ENCODE peak calls at places on chromosome 14, in eight cellular contexts. A is RWPE1, O is left ventricle myocardium inferior, V is HCT116, C is breast epithelium, E is adrenal gland, I is right lobe of liver, N is dorsolateral prefrontal cortex. Z is an unnamed sample.

GRCh38 chr14:67762051-67762450 is 54.3 kb downstream of the ZFYVE26 start:
- DNase-seq in A (no peak), V (no peak), O (no peak), E (no peak), C (no peak), I (no peak), N (no peak), Z (no peak)

GRCh38 chr14:96958057-96958456 is 160.9 kb downstream of the VRK1 start:
- DNase-seq in N (no peak), O (no peak), C (no peak), I (no peak), A (peak), E (no peak), V (no peak), Z (no peak)

GRCh38 chr14:64510825-64511679 is 6.5 kb downstream of the ZBTB1 start:
- DNase-seq in E (peak), C (peak), O (no peak), N (peak), V (peak), A (no peak), I (no peak), Z (peak)

GRCh38 chr14:76081642-76082041 is 70.1 kb upstream of the GPATCH2L start:
- DNase-seq in A (no peak), I (no peak), N (no peak), V (no peak), O (no peak), E (no peak), C (no peak), Z (no peak)

GRCh38 chr14:22561661-22562579 is 27.1 kb downstream of the DAD1 start:
- DNase-seq in A (no peak), V (no peak), O (no peak), C (no peak), N (no peak), E (no peak), I (no peak), Z (no peak)

GRCh38 chr14:96225745-96226151 is 21.1 kb downstream of the BDKRB2 start:
- DNase-seq in A (peak), N (no peak), C (no peak), O (peak), V (no peak), E (no peak), I (no peak), Z (no peak)

GRCh38 chr14:63524537-63525155 is 18.5 kb downstream of the PPP2R5E start:
- DNase-seq in V (no peak), O (no peak), A (no peak), I (no peak), C (no peak), E (no peak), N (no peak), Z (no peak)

GRCh38 chr14:32934891-32935633 is 3.6 kb upstream of the NPAS3 start:
- DNase-seq in N (no peak), A (no peak), O (no peak), I (no peak), E (peak), C (no peak), V (no peak), Z (no peak)

GRCh38 chr14:38507299-38507698 is 251.4 kb upstream of the CLEC14A start:
- DNase-seq in V (no peak), E (no peak), N (no peak), A (no peak), O (no peak), I (no peak), C (no peak), Z (no peak)

GRCh38 chr14:85102591-85102990 is 427.4 kb upstream of the FLRT2 start:
- DNase-seq in N (no peak), O (no peak), A (no peak), V (no peak), E (no peak), C (no peak), I (no peak), Z (no peak)

GRCh38 chr14:58299665-58300202 is 1.4 kb downstream of the ARID4A start:
- DNase-seq in N (peak), V (no peak), O (no peak), I (no peak), E (no peak), C (no peak), A (no peak), Z (no peak)

GRCh38 chr14:34029921-34030334 is 79.1 kb upstream of the EGLN3 start:
- DNase-seq in N (no peak), C (no peak), O (peak), I (no peak), V (no peak), E (no peak), A (no peak), Z (peak)

GRCh38 chr14:97219356-97220017 is 422.3 kb downstream of the VRK1 start:
- DNase-seq in I (no peak), N (no peak), A (no peak), V (no peak), E (no peak), C (no peak), O (no peak), Z (no peak)

GRCh38 chr14:74552623-74553022 is 59.1 kb downstream of the ISCA2 start:
- DNase-seq in O (peak), E (peak), N (no peak), I (peak), V (no peak), A (no peak), C (no peak), Z (peak)

GRCh38 chr14:98953544-98954346 is 318.3 kb downstream of the BCL11B start:
- DNase-seq in V (no peak), O (no peak), A (peak), C (peak), E (peak), I (peak), N (no peak), Z (peak)

GRCh38 chr14:102878970-102879460 is 43.4 kb upstream of the AMN start:
- DNase-seq in C (no peak), E (no peak), V (no peak), O (no peak), I (no peak), A (no peak), N (no peak), Z (no peak)

GRCh38 chr14:78232666-78233065 is 62.5 kb downstream of the NRXN3 start:
- DNase-seq in C (no peak), E (no peak), I (no peak), A (no peak), V (no peak), N (no peak), O (no peak), Z (no peak)

GRCh38 chr14:21026988-21027315 is 2.1 kb upstream of the NDRG2 start:
- DNase-seq in O (no peak), N (no peak), E (peak), I (no peak), A (no peak), C (no peak), V (no peak), Z (no peak)

GRCh38 chr14:99009875-99010274 is 262.1 kb downstream of the BCL11B start:
- DNase-seq in A (no peak), E (no peak), C (no peak), V (no peak), O (no peak), N (no peak), I (no peak), Z (no peak)

GRCh38 chr14:34461334-34462131 is 507 bp downstream of the SPTSSA start:
- DNase-seq in I (peak), E (peak), O (peak), A (peak), N (peak), V (peak), C (peak), Z (peak)

GRCh38 chr14:58904771-58905170 is 267.0 kb downstream of the DACT1 start:
- DNase-seq in N (no peak), O (no peak), E (no peak), V (no peak), A (no peak), I (no peak), C (no peak), Z (no peak)

GRCh38 chr14:69088523-69089445 is 64.1 kb downstream of the DCAF5 start:
- DNase-seq in E (no peak), V (no peak), I (no peak), A (peak), C (peak), O (no peak), N (no peak), Z (no peak)

GRCh38 chr14:83520837-83521236 is 1987.2 kb upstream of the SEL1L start:
- DNase-seq in A (no peak), C (no peak), N (no peak), O (no peak), I (no peak), V (no peak), E (no peak), Z (no peak)

GRCh38 chr14:99261916-99262787 is 9.8 kb downstream of the BCL11B start:
- DNase-seq in N (no peak), V (no peak), O (no peak), C (no peak), A (no peak), E (no peak), I (no peak), Z (no peak)

GRCh38 chr14:92582706-92583452 is 69.3 kb downstream of the RIN3 start:
- DNase-seq in E (no peak), C (no peak), O (no peak), N (peak), A (no peak), I (no peak), V (no peak), Z (no peak)

GRCh38 chr14:81416233-81416927 is 16.3 kb upstream of the STON2 start:
- DNase-seq in I (no peak), O (no peak), N (no peak), C (no peak), V (no peak), E (peak), A (no peak), Z (no peak)

GRCh38 chr14:24258548-24259265 is 4.3 kb downstream of the TGM1 start:
- DNase-seq in E (no peak), N (peak), A (no peak), I (no peak), V (no peak), C (no peak), O (no peak), Z (no peak)

GRCh38 chr14:23487216-23487615 is 17.7 kb downstream of the NGDN start:
- DNase-seq in N (no peak), I (no peak), C (no peak), V (no peak), E (no peak), O (no peak), A (no peak), Z (no peak)

GRCh38 chr14:54564799-54565235 is 2.1 kb upstream of the SAMD4A start:
- DNase-seq in V (no peak), I (no peak), E (peak), O (no peak), C (peak), A (peak), N (no peak), Z (no peak)

GRCh38 chr14:37584211-37585100 is 10.6 kb downstream of the FOXA1 start:
- DNase-seq in N (no peak), I (peak), E (no peak), A (no peak), C (no peak), V (no peak), O (no peak), Z (no peak)

GRCh38 chr14:54722791-54723432 is 156.0 kb downstream of the SAMD4A start:
- DNase-seq in E (no peak), A (peak), N (no peak), I (no peak), V (no peak), O (no peak), C (no peak), Z (no peak)

GRCh38 chr14:24432259-24433131 is 2.7 kb downstream of the KHNYN start:
- DNase-seq in N (no peak), A (no peak), E (no peak), V (no peak), I (no peak), C (no peak), O (no peak), Z (no peak)

GRCh38 chr14:67837011-67837624 is 17.5 kb downstream of the RAD51B start:
- DNase-seq in N (no peak), C (peak), I (no peak), O (no peak), V (peak), A (peak), E (peak), Z (no peak)

GRCh38 chr14:74275265-74275841 is 27.4 kb downstream of the ABCD4 start:
- DNase-seq in I (no peak), O (no peak), A (peak), N (no peak), E (no peak), C (peak), V (peak), Z (peak)

GRCh38 chr14:64674829-64675228 is 29.4 kb upstream of the PLEKHG3 start:
- DNase-seq in I (no peak), V (no peak), N (no peak), C (no peak), E (no peak), O (no peak), A (no peak), Z (no peak)

GRCh38 chr14:75016815-75017214 is 14.1 kb downstream of the EIF2B2 start:
- DNase-seq in O (no peak), E (no peak), V (no peak), N (no peak), I (no peak), A (no peak), C (no peak), Z (no peak)

GRCh38 chr14:32226051-32226450 is 23.0 kb upstream of the RNU6-8 start:
- DNase-seq in E (no peak), O (no peak), N (no peak), I (no peak), V (no peak), A (no peak), C (no peak), Z (no peak)

GRCh38 chr14:21097616-21098133 is 780 bp downstream of the ZNF219 start:
- DNase-seq in C (no peak), N (no peak), V (no peak), O (no peak), A (no peak), I (no peak), E (no peak), Z (peak)

GRCh38 chr14:26255213-26255612 is 342.6 kb downstream of the NOVA1 start:
- DNase-seq in E (no peak), O (no peak), C (no peak), N (no peak), I (no peak), A (peak), V (no peak), Z (no peak)

GRCh38 chr14:48111151-48111550 is 435.7 kb upstream of the MDGA2 start:
- DNase-seq in O (no peak), E (no peak), C (no peak), I (no peak), V (no peak), A (no peak), N (no peak), Z (no peak)
- H3K27ac ChIP-seq in O (no peak), E (no peak), C (no peak), I (no peak), V (no peak), A (no peak), N (no peak), Z (no peak)

GRCh38 chr14:105448706-105449111 is 25.9 kb upstream of the CRIP2 start:
- DNase-seq in V (no peak), N (no peak), E (peak), A (peak), O (peak), I (peak), C (peak), Z (peak)
- H3K27ac ChIP-seq in V (no peak), N (no peak), E (no peak), A (peak), O (peak), I (no peak), C (no peak), Z (peak)

DNA sequence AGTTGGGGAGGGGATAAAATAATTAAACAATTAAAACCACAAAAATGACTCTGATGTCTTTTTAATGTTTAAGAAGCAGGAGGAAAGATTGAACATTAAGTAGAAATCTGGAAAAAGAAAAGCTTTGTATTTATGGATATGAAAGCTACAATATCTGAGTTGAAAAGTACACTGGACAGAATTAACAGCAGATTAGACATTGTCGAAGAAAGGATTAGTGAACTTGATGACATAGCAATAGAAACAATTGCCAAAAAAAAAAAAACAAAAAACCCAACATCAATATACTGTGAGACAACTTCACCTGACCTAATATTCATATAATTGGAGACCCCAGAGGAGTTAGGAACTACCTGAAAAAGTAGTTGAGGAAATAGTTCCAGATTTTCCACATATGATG is 289.5 kb upstream of the RGS6 start:
- DNase-seq in E (no peak), C (no peak), O (no peak), N (no peak), I (no peak), V (no peak), A (no peak), Z (no peak)
- H3K27ac ChIP-seq in E (no peak), C (no peak), O (no peak), N (no peak), I (no peak), V (no peak), A (no peak), Z (no peak)

GRCh38 chr14:104817930-104818713 is 17.2 kb downstream of the ZBTB42 start:
- DNase-seq in N (no peak), O (no peak), C (no peak), V (no peak), I (no peak), A (no peak), E (no peak), Z (no peak)

GRCh38 chr14:104813286-104813685 is 12.4 kb downstream of the ZBTB42 start:
- DNase-seq in V (no peak), A (no peak), E (no peak), I (no peak), N (peak), O (no peak), C (no peak), Z (no peak)

GRCh38 chr14:104818714-104819161 is 17.8 kb downstream of the ZBTB42 start:
- DNase-seq in N (no peak), A (no peak), C (peak), E (no peak), O (no peak), I (no peak), V (no peak), Z (no peak)

GRCh38 chr14:104819361-104819771 is 18.5 kb downstream of the ZBTB42 start:
- DNase-seq in A (no peak), N (no peak), C (peak), O (no peak), V (no peak), I (no peak), E (no peak), Z (no peak)

GRCh38 chr14:104816678-104816945 is 15.7 kb downstream of the ZBTB42 start:
- DNase-seq in A (no peak), N (no peak), E (no peak), O (no peak), C (no peak), V (no peak), I (peak), Z (no peak)
- H3K27ac ChIP-seq in A (peak), N (peak), E (peak), O (peak), C (peak), V (peak), I (peak), Z (peak)

DNA sequence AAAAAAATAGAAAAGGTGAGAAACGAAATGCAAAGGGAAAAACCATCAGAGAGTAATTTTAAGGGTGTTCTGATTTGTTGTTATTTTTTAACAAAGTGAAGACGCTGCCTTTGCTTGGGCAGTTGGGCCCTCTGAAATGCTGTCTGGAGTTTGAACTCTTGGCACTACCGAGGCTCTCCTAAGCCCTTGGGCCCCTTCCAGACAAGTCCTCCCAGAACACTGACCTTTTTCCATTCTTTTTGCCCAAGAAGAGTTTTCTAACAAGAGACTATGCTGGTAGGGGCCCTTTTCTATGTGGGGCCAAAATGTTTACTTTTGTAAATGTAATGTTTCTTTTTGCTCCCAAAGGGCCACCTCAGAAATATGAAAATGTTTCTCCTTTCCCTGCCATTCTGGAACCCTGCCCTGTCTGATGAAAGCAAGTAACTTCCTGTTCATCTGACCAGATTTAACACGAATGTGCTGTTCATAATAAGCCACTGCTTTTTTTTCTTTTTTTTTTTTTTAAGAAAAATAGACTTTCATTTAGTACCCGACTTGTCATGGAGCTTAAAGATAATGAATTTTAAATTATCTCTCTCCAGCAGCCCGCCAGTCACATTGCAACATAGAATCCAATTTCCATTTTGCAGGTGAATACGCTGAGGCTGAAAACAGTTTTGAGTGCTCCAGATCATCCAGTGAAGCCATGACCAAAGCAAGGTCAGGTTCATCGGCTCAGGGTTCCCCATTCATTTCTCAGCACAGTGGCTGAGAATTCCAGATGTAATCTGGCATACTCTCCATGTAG is 170.0 kb downstream of the DPF3 start:
- DNase-seq in V (no peak), E (peak), A (no peak), C (no peak), O (no peak), I (no peak), N (no peak), Z (no peak)
- H3K27ac ChIP-seq in V (no peak), E (no peak), A (no peak), C (no peak), O (peak), I (peak), N (no peak), Z (no peak)

GRCh38 chr14:89408907-89409675 is 7.9 kb downstream of the FOXN3 start:
- DNase-seq in V (no peak), C (peak), N (no peak), E (no peak), O (no peak), I (no peak), A (peak), Z (no peak)
- H3K27ac ChIP-seq in V (no peak), C (peak), N (peak), E (peak), O (peak), I (peak), A (peak), Z (no peak)